ENCODE peak calls at places on chromosomes 5 and 9, in ten cellular contexts. Y, I, P, H, Z, E, T, V, B and C are unnamed samples.

GRCh38 chr5:148805323-148806290 is 20.8 kb upstream of the ADRB2 start:
- DNase-seq in Y (peak), I (no peak), P (no peak), H (no peak), Z (no peak), E (no peak), T (peak), V (peak), B (peak), C (no peak)

GRCh38 chr5:115543365-115543700 is 1.2 kb downstream of the FEM1C start:
- DNase-seq in Y (no peak), I (peak), P (peak), H (no peak), Z (no peak), E (no peak), T (no peak), V (no peak), B (no peak), C (no peak)

GRCh38 chr9:27672730-27673129 is 99.4 kb upstream of the C9orf72 start:
- DNase-seq in Y (no peak), I (no peak), P (no peak), H (no peak), Z (no peak), E (no peak), T (no peak), V (no peak), B (no peak), C (no peak)

GRCh38 chr5:33316773-33317172 is 124.0 kb upstream of the TARS1 start:
- DNase-seq in Y (no peak), I (no peak), P (no peak), H (no peak), Z (no peak), E (no peak), T (no peak), V (no peak), B (no peak), C (no peak)

GRCh38 chr9:88745281-88746001 is 210.5 kb downstream of the NXNL2 start:
- DNase-seq in Y (peak), I (no peak), P (peak), H (no peak), Z (no peak), E (peak), T (no peak), V (no peak), B (no peak), C (no peak)

GRCh38 chr9:125532412-125532811 is 174.6 kb downstream of the MAPKAP1 start:
- DNase-seq in Y (peak), I (no peak), P (no peak), H (no peak), Z (no peak), E (no peak), T (no peak), V (no peak), B (no peak), C (no peak)

GRCh38 chr9:104173020-104173419 is 78.9 kb downstream of the SMC2 start:
- DNase-seq in Y (no peak), I (no peak), P (no peak), H (no peak), Z (no peak), E (no peak), T (no peak), V (no peak), B (no peak), C (no peak)

GRCh38 chr5:94174748-94175411 is 433.5 kb upstream of the POU5F2 start:
- DNase-seq in Y (no peak), I (no peak), P (no peak), H (no peak), Z (no peak), E (no peak), T (no peak), V (no peak), B (no peak), C (no peak)

GRCh38 chr5:603081-603998 is 8.8 kb upstream of the CEP72 start:
- DNase-seq in Y (no peak), I (no peak), P (no peak), H (no peak), Z (no peak), E (peak), T (no peak), V (no peak), B (peak), C (peak)

GRCh38 chr5:96084874-96085545 is 123.4 kb upstream of the ELL2 start:
- DNase-seq in Y (no peak), I (no peak), P (no peak), H (no peak), Z (no peak), E (no peak), T (no peak), V (no peak), B (no peak), C (no peak)

GRCh38 chr5:10808347-10809212 is 47.5 kb upstream of the DAP start:
- DNase-seq in Y (no peak), I (no peak), P (no peak), H (no peak), Z (no peak), E (no peak), T (no peak), V (no peak), B (no peak), C (no peak)
- TF ChIP-seq EP300 in Y (no peak), I (no peak), P (no peak), H (no peak), Z (no peak), E (no peak), T (no peak), V (no peak), B (no peak), C (no peak)

GRCh38 chr5:14215901-14216300 is 72.8 kb downstream of the TRIO start:
- DNase-seq in Y (no peak), I (no peak), P (no peak), H (no peak), Z (no peak), E (no peak), T (no peak), V (no peak), B (no peak), C (no peak)

GRCh38 chr5:14216372-14216771 is 73.2 kb downstream of the TRIO start:
- DNase-seq in Y (no peak), I (no peak), P (no peak), H (no peak), Z (no peak), E (no peak), T (no peak), V (no peak), B (no peak), C (no peak)

GRCh38 chr5:14218011-14218410 is 74.9 kb downstream of the TRIO start:
- DNase-seq in Y (no peak), I (no peak), P (no peak), H (no peak), Z (no peak), E (no peak), T (no peak), V (no peak), B (no peak), C (no peak)

GRCh38 chr5:14217587-14217986 is 74.4 kb downstream of the TRIO start:
- DNase-seq in Y (no peak), I (no peak), P (no peak), H (no peak), Z (no peak), E (no peak), T (no peak), V (no peak), B (peak), C (no peak)

GRCh38 chr5:14216902-14217301 is 73.8 kb downstream of the TRIO start:
- DNase-seq in Y (no peak), I (peak), P (no peak), H (peak), Z (no peak), E (no peak), T (no peak), V (no peak), B (peak), C (no peak)
- TF ChIP-seq POLR2AphosphoS5 in Y (peak), I (no peak), P (no peak), H (no peak), Z (no peak), E (no peak), T (no peak), V (no peak), B (no peak), C (no peak)

DNA sequence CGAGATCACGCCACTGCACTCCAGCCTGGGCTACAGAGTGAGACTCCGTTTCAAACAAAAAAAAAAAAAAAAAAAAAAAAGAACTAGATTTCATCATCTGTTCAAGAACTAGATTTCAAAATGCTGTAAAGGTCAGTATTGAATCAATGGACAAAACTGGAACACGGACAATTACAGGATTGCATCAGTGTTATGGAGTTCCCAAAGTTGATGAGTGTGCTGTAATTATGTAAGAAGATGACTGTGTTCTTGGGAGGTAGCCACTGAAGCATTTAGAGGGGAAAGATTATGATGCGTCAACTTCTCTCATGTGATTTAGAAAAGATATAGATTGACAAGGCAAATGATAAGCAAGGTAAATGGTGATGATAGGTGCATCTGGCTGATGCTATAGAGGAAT is 6.5 kb downstream of the FAM240B start:
- DNase-seq in Y (no peak), I (no peak), P (no peak), H (no peak), Z (no peak), E (no peak), T (no peak), V (no peak), B (no peak), C (no peak)
- TF ChIP-seq POLR2A in Y (no peak), I (no peak), P (no peak), H (no peak), Z (no peak), E (no peak), T (no peak), V (no peak), B (no peak), C (no peak)

DNA sequence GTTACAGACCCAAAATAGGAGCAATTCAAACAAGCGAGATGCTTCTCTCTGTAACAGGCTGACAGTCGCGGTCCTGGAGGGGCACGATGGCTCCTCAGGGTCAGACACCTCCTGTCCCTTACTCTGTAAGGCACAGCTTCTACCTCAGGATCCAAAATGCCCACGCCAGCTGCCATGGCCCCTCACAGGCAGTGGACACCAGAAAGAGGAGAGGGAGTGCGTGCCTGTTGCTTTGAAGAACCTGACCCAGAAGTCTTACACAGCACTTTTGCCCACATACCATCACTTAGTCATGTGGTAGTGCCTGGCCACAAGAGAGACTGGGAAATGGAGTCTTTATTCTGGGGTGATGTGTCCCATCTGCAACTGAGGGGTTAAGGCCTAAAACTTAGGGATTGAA is 11.6 kb upstream of the ABL1 start:
- DNase-seq in Y (no peak), I (no peak), P (no peak), H (no peak), Z (no peak), E (no peak), T (peak), V (no peak), B (no peak), C (no peak)
- TF ChIP-seq EP300 in Y (no peak), I (no peak), P (no peak), H (no peak), Z (no peak), E (no peak), T (no peak), V (no peak), B (no peak), C (no peak)